ENCODE peak calls at places on chromosomes 1 and 21, in five cellular contexts. Z, F, L, E and S are unnamed samples.

GRCh38 chr1:185483647-185484450 is 166.8 kb upstream of the IVNS1ABP start:
- ATAC-seq in Z (peak), F (no peak), L (no peak), E (no peak), S (peak)

GRCh38 chr1:52658795-52659194 is 25.8 kb downstream of the SHISAL2A start:
- ATAC-seq in Z (no peak), F (no peak), L (peak), E (no peak), S (no peak)

GRCh38 chr1:230031131-230031530 is 35.9 kb upstream of the GALNT2 start:
- ATAC-seq in Z (no peak), F (no peak), L (no peak), E (no peak), S (no peak)

GRCh38 chr1:198201956-198202784 is 45.4 kb downstream of the NEK7 start:
- ATAC-seq in Z (no peak), F (no peak), L (peak), E (no peak), S (no peak)

GRCh38 chr1:110857964-110858948 is 14.7 kb upstream of the CD53 start:
- ATAC-seq in Z (no peak), F (no peak), L (peak), E (no peak), S (no peak)

GRCh38 chr1:184419734-184420161 is 32.9 kb downstream of the C1orf21 start:
- ATAC-seq in Z (peak), F (peak), L (no peak), E (no peak), S (peak)

GRCh38 chr21:42705746-42706374 is 52.4 kb downstream of the PDE9A start:
- ATAC-seq in Z (no peak), F (no peak), L (no peak), E (no peak), S (no peak)

GRCh38 chr1:227816750-227817446 is 1.4 kb downstream of the PRSS38 start:
- ATAC-seq in Z (no peak), F (no peak), L (no peak), E (no peak), S (no peak)

GRCh38 chr1:51736702-51737101 is 119.8 kb downstream of the OSBPL9 start:
- ATAC-seq in Z (peak), F (no peak), L (peak), E (no peak), S (no peak)

GRCh38 chr1:32619701-32620485 is 30.5 kb downstream of the ZBTB8OS start:
- ATAC-seq in Z (no peak), F (no peak), L (peak), E (no peak), S (no peak)

GRCh38 chr1:113423826-113424225 is 33.5 kb downstream of the MAGI3 start:
- ATAC-seq in Z (no peak), F (no peak), L (no peak), E (no peak), S (no peak)

GRCh38 chr1:10597492-10597891 is 122.7 kb downstream of the PEX14 start:
- ATAC-seq in Z (no peak), F (no peak), L (no peak), E (no peak), S (no peak)

GRCh38 chr1:75529488-75529887 is 81.4 kb downstream of the SLC44A5 start:
- ATAC-seq in Z (no peak), F (no peak), L (no peak), E (no peak), S (no peak)

GRCh38 chr1:18852501-18852900 is 7.0 kb downstream of the TAS1R2 start:
- ATAC-seq in Z (no peak), F (no peak), L (no peak), E (no peak), S (no peak)

GRCh38 chr1:33119532-33120217 is 38.7 kb downstream of the AZIN2 start:
- ATAC-seq in Z (no peak), F (peak), L (peak), E (peak), S (no peak)

GRCh38 chr1:100928128-100928527 is 32.2 kb downstream of the SLC30A7 start:
- ATAC-seq in Z (no peak), F (peak), L (peak), E (peak), S (no peak)

GRCh38 chr1:205458777-205459566 is 3.1 kb upstream of the BLACAT1 start:
- ATAC-seq in Z (peak), F (peak), L (peak), E (peak), S (no peak)

GRCh38 chr1:24425446-24425845 is 9.8 kb downstream of the NIPAL3 start:
- ATAC-seq in Z (no peak), F (no peak), L (no peak), E (no peak), S (no peak)

GRCh38 chr21:41536076-41536826 is 28.3 kb upstream of the TMPRSS2 start:
- ATAC-seq in Z (no peak), F (peak), L (no peak), E (peak), S (no peak)

GRCh38 chr1:155255243-155256100 is at the start of gene ENTREP3:
- ATAC-seq in Z (peak), F (peak), L (peak), E (peak), S (peak)

GRCh38 chr1:113452921-113453770 is 62.8 kb downstream of the MAGI3 start:
- ATAC-seq in Z (peak), F (peak), L (peak), E (peak), S (peak)

GRCh38 chr1:229101475-229101874 is 169.4 kb upstream of the RAB4A start:
- ATAC-seq in Z (no peak), F (no peak), L (no peak), E (no peak), S (no peak)

GRCh38 chr1:12001249-12001917 is 17.9 kb upstream of the MIIP start:
- ATAC-seq in Z (peak), F (peak), L (peak), E (peak), S (no peak)

GRCh38 chr1:20178634-20179368 is 7.1 kb upstream of the UBXN10 start:
- ATAC-seq in Z (peak), F (peak), L (no peak), E (no peak), S (peak)

GRCh38 chr1:230191839-230192238 is 124.8 kb downstream of the GALNT2 start:
- ATAC-seq in Z (no peak), F (no peak), L (no peak), E (no peak), S (no peak)

GRCh38 chr21:32887026-32887425 is 115.5 kb upstream of the PAXBP1 start:
- ATAC-seq in Z (no peak), F (no peak), L (no peak), E (no peak), S (no peak)

GRCh38 chr1:40305451-40305850 is 11.6 kb downstream of the COL9A2 start:
- ATAC-seq in Z (no peak), F (peak), L (peak), E (no peak), S (no peak)

GRCh38 chr1:119651133-119651532 is 3.1 kb upstream of the ZNF697 start:
- ATAC-seq in Z (no peak), F (no peak), L (no peak), E (no peak), S (no peak)

GRCh38 chr1:119647734-119648619 is at the start of gene ZNF697:
- ATAC-seq in Z (peak), F (peak), L (peak), E (peak), S (peak)

GRCh38 chr1:119648620-119649004 is 546 bp upstream of the ZNF697 start:
- ATAC-seq in Z (no peak), F (no peak), L (no peak), E (no peak), S (no peak)

GRCh38 chr1:119647228-119647733 is 785 bp downstream of the ZNF697 start:
- ATAC-seq in Z (peak), F (peak), L (peak), E (peak), S (peak)

GRCh38 chr1:119646521-119647227 is 1.4 kb downstream of the ZNF697 start:
- ATAC-seq in Z (peak), F (peak), L (peak), E (no peak), S (no peak)
- H3K4me3 ChIP-seq in Z (peak), F (peak), L (peak), E (peak), S (peak)

DNA sequence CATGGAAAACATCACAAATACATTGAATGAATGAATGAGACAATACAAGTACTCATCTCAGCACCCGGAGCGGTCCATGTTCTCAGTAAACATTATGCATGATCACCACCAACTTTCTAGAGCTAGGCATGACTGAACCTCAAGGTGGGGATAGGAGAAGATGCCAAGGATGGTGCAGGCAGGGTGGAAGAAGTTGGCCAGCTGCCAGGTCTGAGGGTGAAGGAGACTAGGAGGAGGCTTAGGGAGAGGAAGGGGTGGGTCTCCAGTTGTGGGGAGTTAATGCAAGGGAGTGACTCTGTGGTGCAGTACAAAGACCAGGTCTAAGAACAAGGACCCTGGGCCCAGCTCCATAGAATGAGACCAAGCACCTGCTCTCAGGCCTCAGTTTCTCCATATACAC is 91.7 kb downstream of the MATN1 start:
- ATAC-seq in Z (no peak), F (no peak), L (no peak), E (no peak), S (no peak)
- TF ChIP-seq POLR2AphosphoS5 in Z (no peak), F (no peak), L (no peak), E (no peak), S (no peak)

GRCh38 chr1:174858301-174858700 is 141.4 kb upstream of the CACYBP start:
- ATAC-seq in Z (no peak), F (no peak), L (no peak), E (no peak), S (no peak)
- H3K4me3 ChIP-seq in Z (no peak), F (no peak), L (no peak), E (no peak), S (no peak)

GRCh38 chr21:22806278-22806677 is 1808.1 kb downstream of the NCAM2 start:
- ATAC-seq in Z (no peak), F (no peak), L (no peak), E (no peak), S (no peak)
- TF ChIP-seq POLR2AphosphoS5 in Z (no peak), F (no peak), L (no peak), E (no peak), S (no peak)

GRCh38 chr1:169585184-169585583 is 1.1 kb downstream of the F5 start:
- ATAC-seq in Z (peak), F (no peak), L (no peak), E (no peak), S (no peak)

GRCh38 chr1:169588112-169588511 is 1.8 kb upstream of the F5 start:
- ATAC-seq in Z (no peak), F (no peak), L (no peak), E (peak), S (no peak)

GRCh38 chr1:169584483-169585144 is 1.7 kb downstream of the F5 start:
- ATAC-seq in Z (peak), F (no peak), L (peak), E (peak), S (no peak)

GRCh38 chr1:169586067-169586394 is 250 bp downstream of the F5 start:
- ATAC-seq in Z (no peak), F (no peak), L (peak), E (peak), S (peak)

GRCh38 chr1:169586395-169587255 is at the start of gene F5:
- ATAC-seq in Z (peak), F (peak), L (peak), E (peak), S (peak)
- H3K4me3 ChIP-seq in Z (no peak), F (peak), L (peak), E (peak), S (no peak)